ENCODE peak calls at places on chromosomes 2 and 18, in nine cellular contexts. D is cardiac muscle cell; X is kidney tubule cell; A is HS-27A; J is AG08395; F is mesothelial cell of epicardium; S is CD4-positive, CD25-positive, alpha-beta regulatory T cell; C is H1; U is activated T-helper 9 cell treated with anti-CD3 and anti-CD28 coated beads, Interleukin-2, amount 50 U/mL, for 16 hours. W is an unnamed sample.

GRCh38 chr2:49811502-49811901 is 657.2 kb upstream of the FSHR start:
- DNase-seq in S (no peak), A (no peak), U (no peak), C (no peak), F (no peak), X (no peak), J (no peak), D (no peak), W (no peak)

GRCh38 chr2:20484034-20484617 is 37.3 kb downstream of the RHOB start:
- DNase-seq in F (no peak), S (no peak), J (no peak), A (no peak), U (no peak), C (no peak), X (no peak), D (no peak), W (no peak)

GRCh38 chr2:241500431-241500975 is 7.9 kb downstream of the STK25 start:
- DNase-seq in F (no peak), U (no peak), A (no peak), S (no peak), J (no peak), X (no peak), C (no peak), D (no peak), W (no peak)

GRCh38 chr2:64052468-64053241 is 33.4 kb upstream of the VPS54 start:
- DNase-seq in F (no peak), C (no peak), S (peak), J (no peak), X (peak), A (no peak), U (no peak), D (no peak), W (no peak)

GRCh38 chr2:143132360-143132759 is 3.1 kb downstream of the ARHGAP15 start:
- DNase-seq in A (no peak), C (no peak), D (no peak), J (no peak), S (no peak), X (no peak), U (no peak), F (no peak), W (no peak)

GRCh38 chr2:47984041-47984440 is 77.7 kb upstream of the FBXO11 start:
- DNase-seq in D (peak), A (no peak), J (peak), F (no peak), X (peak), U (no peak), C (no peak), S (no peak), W (no peak)

GRCh38 chr2:200617089-200618050 is 31.6 kb downstream of the AOX1 start:
- DNase-seq in S (no peak), A (no peak), X (no peak), F (no peak), D (no peak), U (no peak), J (peak), C (no peak), W (no peak)

GRCh38 chr2:159684796-159685195 is 27.5 kb upstream of the MARCHF7 start:
- DNase-seq in F (no peak), U (no peak), A (peak), S (no peak), D (no peak), J (peak), C (no peak), X (peak), W (no peak)

GRCh38 chr18:8910186-8910585 is 192.3 kb upstream of the NDUFV2 start:
- DNase-seq in F (no peak), X (no peak), S (no peak), A (no peak), C (no peak), D (no peak), J (no peak), U (no peak), W (no peak)

W was measured in NCI-H510A treated with DMSO at 0.1 percent for 48 hours.